ENCODE peak calls at places on chromosomes 12 and 14, in five cellular contexts. One of them, this sample, is unnamed.

GRCh38 chr14:34147461-34147860 is 196.6 kb upstream of the EGLN3 start:
- DNase-seq in OCI-LY7: no peak
- DNase-seq in choroid plexus epithelial cell: no peak
- DNase-seq in retinal pigment epithelial cell: no peak
- DNase-seq in hypothalamus: no peak
- DNase-seq in this sample: no peak

GRCh38 chr12:34396861-34397590 is 374.7 kb downstream of the ALG10 start:
- DNase-seq in OCI-LY7: no peak
- DNase-seq in hypothalamus: no peak
- DNase-seq in choroid plexus epithelial cell: no peak
- DNase-seq in retinal pigment epithelial cell: no peak
- DNase-seq in this sample: no peak

GRCh38 chr12:56414401-56414800 is 34.8 kb downstream of the TIMELESS start:
- DNase-seq in hypothalamus: no peak
- DNase-seq in choroid plexus epithelial cell: no peak
- DNase-seq in retinal pigment epithelial cell: no peak
- DNase-seq in OCI-LY7: no peak
- DNase-seq in this sample: no peak

GRCh38 chr12:93376436-93377251 is 1.1 kb upstream of the NUDT4 start:
- DNase-seq in choroid plexus epithelial cell: peak
- DNase-seq in OCI-LY7: no peak
- DNase-seq in retinal pigment epithelial cell: no peak
- DNase-seq in hypothalamus: peak
- DNase-seq in this sample: peak

GRCh38 chr14:31543969-31544799 is 17.0 kb upstream of the NUBPL start:
- DNase-seq in retinal pigment epithelial cell: no peak
- DNase-seq in hypothalamus: no peak
- DNase-seq in OCI-LY7: peak
- DNase-seq in choroid plexus epithelial cell: peak
- DNase-seq in this sample: no peak

GRCh38 chr12:52215587-52216031 is 17.4 kb upstream of the KRT7 start:
- DNase-seq in hypothalamus: no peak
- DNase-seq in choroid plexus epithelial cell: peak
- DNase-seq in OCI-LY7: no peak
- DNase-seq in retinal pigment epithelial cell: peak
- DNase-seq in this sample: no peak

GRCh38 chr12:53217049-53217929 is 10.2 kb upstream of the ITGB7 start:
- DNase-seq in OCI-LY7: no peak
- DNase-seq in choroid plexus epithelial cell: peak
- DNase-seq in retinal pigment epithelial cell: no peak
- DNase-seq in hypothalamus: no peak
- DNase-seq in this sample: no peak

GRCh38 chr12:117098361-117099217 is 627 bp downstream of the TESC start:
- DNase-seq in hypothalamus: no peak
- DNase-seq in choroid plexus epithelial cell: no peak
- DNase-seq in retinal pigment epithelial cell: no peak
- DNase-seq in OCI-LY7: peak
- DNase-seq in this sample: no peak

GRCh38 chr12:123269395-123269892 is 2.2 kb downstream of the CDK2AP1 start:
- DNase-seq in choroid plexus epithelial cell: peak
- DNase-seq in OCI-LY7: peak
- DNase-seq in hypothalamus: peak
- DNase-seq in retinal pigment epithelial cell: peak
- DNase-seq in this sample: peak

GRCh38 chr12:70609203-70609602 is 28.0 kb downstream of the PTPRB start:
- DNase-seq in choroid plexus epithelial cell: no peak
- DNase-seq in retinal pigment epithelial cell: no peak
- DNase-seq in OCI-LY7: no peak
- DNase-seq in hypothalamus: no peak
- DNase-seq in this sample: peak

GRCh38 chr14:62428429-62429203 is 616.6 kb downstream of the KCNH5 start:
- DNase-seq in retinal pigment epithelial cell: peak
- DNase-seq in hypothalamus: no peak
- DNase-seq in OCI-LY7: no peak
- DNase-seq in choroid plexus epithelial cell: peak
- DNase-seq in this sample: no peak

GRCh38 chr14:51002406-51002984 is 58.2 kb upstream of the PYGL start:
- DNase-seq in OCI-LY7: no peak
- DNase-seq in choroid plexus epithelial cell: no peak
- DNase-seq in retinal pigment epithelial cell: no peak
- DNase-seq in hypothalamus: no peak
- DNase-seq in this sample: no peak

GRCh38 chr12:12319501-12320322 is 30.3 kb downstream of the MANSC1 start:
- DNase-seq in hypothalamus: no peak
- DNase-seq in choroid plexus epithelial cell: peak
- DNase-seq in retinal pigment epithelial cell: no peak
- DNase-seq in OCI-LY7: no peak
- DNase-seq in this sample: no peak

GRCh38 chr12:89976866-89977265 is 268.2 kb upstream of the ATP2B1 start:
- DNase-seq in hypothalamus: no peak
- DNase-seq in OCI-LY7: no peak
- DNase-seq in choroid plexus epithelial cell: no peak
- DNase-seq in retinal pigment epithelial cell: no peak
- DNase-seq in this sample: no peak

GRCh38 chr12:124636138-124636968 is 68.9 kb upstream of the NCOR2 start:
- DNase-seq in choroid plexus epithelial cell: peak
- DNase-seq in hypothalamus: no peak
- DNase-seq in retinal pigment epithelial cell: peak
- DNase-seq in OCI-LY7: no peak
- DNase-seq in this sample: no peak

GRCh38 chr14:39247256-39247655 is 13.5 kb downstream of the MIA2 start:
- DNase-seq in retinal pigment epithelial cell: peak
- DNase-seq in OCI-LY7: no peak
- DNase-seq in choroid plexus epithelial cell: peak
- DNase-seq in hypothalamus: no peak
- DNase-seq in this sample: no peak

GRCh38 chr12:126493366-126494108 is 1428.3 kb downstream of the AACS start:
- DNase-seq in retinal pigment epithelial cell: no peak
- DNase-seq in choroid plexus epithelial cell: no peak
- DNase-seq in hypothalamus: no peak
- DNase-seq in OCI-LY7: no peak
- DNase-seq in this sample: no peak

GRCh38 chr14:100283984-100284881 is 22.0 kb downstream of the SLC25A29 start:
- DNase-seq in choroid plexus epithelial cell: no peak
- DNase-seq in OCI-LY7: no peak
- DNase-seq in hypothalamus: no peak
- DNase-seq in retinal pigment epithelial cell: no peak
- DNase-seq in this sample: peak

This sample was measured in retina.